ENCODE peak calls at places on chromosomes 5 and 9, in four cellular contexts. L is A673, S is tibial artery, I is Peyer's patch. H is an unnamed sample.

GRCh38 chr5:57416246-57416996 is 66.2 kb downstream of the ACTBL2 start:
- DNase-seq in L (peak; percentile 23), S (no peak), I (no peak), H (no peak)

GRCh38 chr5:134585966-134586365 is 46.7 kb downstream of the SAR1B start:
- DNase-seq in L (no peak), S (no peak), I (no peak), H (no peak)

GRCh38 chr5:150622157-150622556 is 18.3 kb upstream of the SYNPO start:
- DNase-seq in L (no peak), S (no peak), I (no peak), H (no peak)

GRCh38 chr5:91787718-91788117 is 404.6 kb upstream of the ARRDC3 start:
- DNase-seq in L (peak; percentile 6), S (no peak), I (no peak), H (no peak)

GRCh38 chr9:129223551-129224208 is 45.6 kb upstream of the IER5L start:
- DNase-seq in L (no peak), S (no peak), I (no peak), H (no peak)

GRCh38 chr9:103397868-103398600 is 402.9 kb downstream of the CYLC2 start:
- DNase-seq in L (peak; percentile 19), S (no peak), I (no peak), H (no peak)

GRCh38 chr5:156391139-156391538 is 64.2 kb downstream of the SGCD start:
- DNase-seq in L (no peak), S (no peak), I (no peak), H (no peak)

GRCh38 chr9:97852001-97852398 is 1.0 kb upstream of the FOXE1 start:
- DNase-seq in L (no peak), S (no peak), I (no peak), H (no peak)

GRCh38 chr5:170631471-170632195 is 127.8 kb downstream of the KCNIP1 start:
- DNase-seq in L (no peak), S (peak; percentile 71), I (no peak), H (no peak)

GRCh38 chr5:170634236-170634990 is 130.6 kb downstream of the KCNIP1 start:
- DNase-seq in L (no peak), S (peak; percentile 44), I (no peak), H (no peak)

GRCh38 chr5:170632985-170633234 is 129.1 kb downstream of the KCNIP1 start:
- DNase-seq in L (peak; percentile 73), S (peak; percentile 83), I (no peak), H (peak; percentile 43)

GRCh38 chr5:170632266-170632984 is 128.6 kb downstream of the KCNIP1 start:
- DNase-seq in L (no peak), S (peak; percentile 67), I (no peak), H (no peak)

DNA sequence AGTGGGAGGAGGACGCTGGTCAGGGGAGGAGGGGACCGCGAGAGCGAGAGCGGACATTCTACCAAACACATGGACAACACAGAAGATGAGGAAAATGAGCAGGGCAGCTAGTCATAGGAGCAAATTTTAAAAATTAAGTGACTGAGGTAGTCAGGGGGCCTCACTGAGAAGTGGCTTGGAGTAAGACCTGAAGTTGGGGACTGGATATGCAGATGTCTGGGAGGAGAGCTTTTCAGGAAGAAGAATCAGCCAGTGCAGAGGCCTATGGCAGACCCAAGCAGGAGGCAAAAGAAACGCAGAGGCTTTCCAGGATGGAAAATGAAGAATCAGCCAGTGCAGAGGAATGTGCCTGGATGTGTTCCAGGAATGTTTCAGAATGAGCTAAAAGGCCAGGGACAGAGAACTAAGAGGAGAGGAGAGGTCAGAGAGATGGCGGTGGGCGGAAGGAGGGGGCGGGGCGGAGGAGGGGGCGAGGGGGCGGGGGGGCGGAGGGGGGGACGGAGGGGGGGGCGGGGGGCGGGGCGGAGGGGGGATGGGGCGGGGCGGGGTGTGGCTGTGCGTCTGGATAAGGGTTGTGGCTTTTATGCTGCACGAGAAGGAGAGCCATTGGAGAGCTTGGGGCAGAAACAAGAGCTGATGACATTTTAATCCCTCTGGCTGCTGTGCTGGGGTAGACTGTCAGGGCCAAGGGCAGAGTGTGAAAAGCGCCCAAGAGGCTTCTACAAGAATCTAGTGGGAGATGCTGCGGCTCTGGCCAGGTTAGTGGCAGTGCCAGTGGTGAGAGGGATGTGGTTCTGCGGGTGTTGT is 129.6 kb downstream of the KCNIP1 start:
- DNase-seq in L (peak; percentile 67), S (peak; percentile 77), I (no peak), H (no peak)
- TF ChIP-seq CTCF in L (peak; percentile 23), S (no peak), I (no peak), H (peak; percentile 64)

DNA sequence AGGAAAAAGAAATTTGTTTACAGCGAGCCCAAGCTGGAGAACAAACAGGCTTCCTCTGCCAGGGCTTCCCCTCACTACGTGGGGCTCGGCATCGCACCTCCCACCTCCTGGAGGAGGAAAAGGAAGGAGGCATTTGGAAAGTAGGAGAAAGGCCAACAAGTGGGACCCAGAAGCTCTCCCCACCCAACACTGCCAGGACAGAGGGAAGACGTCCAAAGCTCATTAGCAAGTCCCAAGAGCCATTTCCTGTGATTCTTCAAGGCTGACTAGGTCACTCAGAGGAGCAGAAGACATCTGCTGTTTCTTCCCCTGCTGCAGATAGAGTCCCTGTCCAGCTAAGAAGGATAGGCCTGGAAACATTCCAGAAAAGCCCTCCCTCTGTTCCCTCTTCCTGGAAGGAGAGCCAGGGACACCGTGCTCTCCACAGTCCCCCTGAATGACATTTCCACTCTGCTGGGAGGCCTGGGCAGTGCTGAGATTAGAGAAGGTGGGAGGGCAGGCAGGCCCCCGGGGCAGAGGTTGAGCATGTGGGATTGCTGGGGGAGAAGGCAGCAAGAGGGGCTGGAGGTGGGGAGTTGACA is 57.0 kb upstream of the NEURL1B start:
- DNase-seq in L (no peak), S (no peak), I (no peak), H (no peak)
- H3K27ac ChIP-seq in L (no peak overlapping the region), S (no peak overlapping the region), I (no peak overlapping the region), H (no peak overlapping the region)

GRCh38 chr9:35520404-35520790 is 30.5 kb downstream of the RUSC2 start:
- DNase-seq in L (no peak), S (no peak), I (no peak), H (no peak)

GRCh38 chr9:35522725-35523124 is 32.8 kb downstream of the RUSC2 start:
- DNase-seq in L (no peak), S (no peak), I (no peak), H (no peak)

GRCh38 chr9:35519697-35520403 is 29.9 kb downstream of the RUSC2 start:
- DNase-seq in L (no peak), S (no peak), I (no peak), H (no peak)

GRCh38 chr9:35521708-35522107 is 31.8 kb downstream of the RUSC2 start:
- DNase-seq in L (no peak), S (peak; percentile 87), I (no peak), H (no peak)

GRCh38 chr9:35522189-35522588 is 32.3 kb downstream of the RUSC2 start:
- DNase-seq in L (no peak), S (no peak), I (no peak), H (no peak)
- TF ChIP-seq CTCF in L (peak; percentile 30), S (no peak), I (no peak), H (no peak)

GRCh38 chr9:127556871-127557270 is 55.2 kb upstream of the STXBP1 start:
- DNase-seq in L (no peak), S (no peak), I (no peak), H (no peak)

GRCh38 chr9:127558581-127559246 is 53.4 kb upstream of the STXBP1 start:
- DNase-seq in L (no peak), S (no peak), I (no peak), H (no peak)

GRCh38 chr9:127557466-127557869 is 54.6 kb upstream of the STXBP1 start:
- DNase-seq in L (peak; percentile 70), S (no peak), I (no peak), H (peak; percentile 21)

GRCh38 chr9:127557998-127558546 is 54.0 kb upstream of the STXBP1 start:
- DNase-seq in L (no peak), S (no peak), I (no peak), H (no peak)

GRCh38 chr9:127559247-127559680 is 52.8 kb upstream of the STXBP1 start:
- DNase-seq in L (no peak), S (no peak), I (no peak), H (no peak)
- H3K27ac ChIP-seq in L (no peak overlapping the region), S (peak overlapping the region; percentile 67), I (no peak overlapping the region), H (no peak overlapping the region)

GRCh38 chr5:100691085-100691484 is 155.9 kb downstream of the FAM174A start:
- DNase-seq in L (no peak), S (no peak), I (no peak), H (no peak)

GRCh38 chr5:100691545-100691944 is 156.4 kb downstream of the FAM174A start:
- DNase-seq in L (no peak), S (no peak), I (no peak), H (no peak)

GRCh38 chr5:100690036-100690560 is 154.9 kb downstream of the FAM174A start:
- DNase-seq in L (no peak), S (no peak), I (no peak), H (no peak)

GRCh38 chr5:100694100-100694499 is 158.9 kb downstream of the FAM174A start:
- DNase-seq in L (no peak), S (no peak), I (no peak), H (no peak)

DNA sequence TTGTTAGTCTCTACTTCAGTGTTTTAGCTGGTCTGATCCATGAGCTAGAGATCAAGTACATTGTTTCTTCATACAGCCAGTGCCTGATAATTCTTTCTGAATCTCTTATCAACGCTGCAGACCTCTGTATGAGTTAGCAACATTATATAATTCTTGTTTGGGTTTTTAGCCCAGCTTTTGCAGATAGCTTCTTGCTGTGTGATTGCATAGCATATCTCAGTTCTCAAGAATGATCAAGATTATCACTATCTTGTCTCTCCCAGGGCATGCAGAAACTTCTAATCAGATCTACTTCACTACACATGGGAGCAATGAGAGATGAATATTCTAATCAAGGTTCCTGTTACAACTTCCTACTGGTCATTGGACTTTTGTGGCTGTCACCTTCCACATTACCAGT is 158.3 kb downstream of the FAM174A start:
- DNase-seq in L (no peak), S (no peak), I (no peak), H (no peak)
- TF ChIP-seq CTCF in L (no peak), S (no peak), I (no peak), H (no peak)

GRCh38 chr9:33924978-33925797 is 108.2 kb downstream of the UBE2R2 start:
- DNase-seq in L (peak; percentile 68), S (no peak), I (no peak), H (no peak)
- H3K27ac ChIP-seq in L (no peak overlapping the region), S (no peak overlapping the region), I (no peak overlapping the region), H (no peak overlapping the region)

DNA sequence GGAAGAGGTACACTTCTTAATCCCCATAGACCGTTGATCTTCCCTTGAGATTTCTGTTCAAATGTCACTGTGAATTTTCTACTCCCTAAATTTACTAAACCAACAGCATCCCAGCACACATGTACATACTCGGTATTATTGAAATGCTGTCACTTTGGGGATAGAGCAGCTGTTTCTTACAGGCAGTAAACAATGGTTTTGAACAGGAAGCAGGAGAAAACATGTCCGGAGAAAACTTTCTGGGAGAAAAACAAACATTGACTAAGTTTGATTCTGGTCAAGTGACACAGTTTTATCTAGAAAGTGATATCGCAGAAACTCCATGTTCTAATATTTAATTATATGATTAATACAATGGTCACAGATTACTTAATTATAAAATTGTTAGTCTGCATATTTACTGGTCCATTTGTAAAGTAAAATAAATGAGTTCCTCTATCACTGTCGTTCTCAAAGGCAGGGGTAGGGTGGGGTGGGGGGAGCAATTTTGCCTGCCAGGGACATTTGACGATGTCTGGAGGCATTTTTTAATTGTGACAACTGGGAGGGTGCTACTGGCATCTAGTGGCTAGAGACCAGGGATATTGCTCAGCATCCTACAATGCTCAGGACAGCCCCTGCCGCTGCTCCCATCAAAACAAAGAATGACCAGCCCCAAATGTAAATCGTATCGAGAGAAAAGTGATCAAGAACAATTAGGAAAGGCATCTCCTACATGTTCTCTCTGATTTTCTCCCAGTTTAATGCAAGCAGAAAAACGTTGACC is 12.2 kb downstream of the TAS2R1 start:
- DNase-seq in L (no peak), S (no peak), I (no peak), H (no peak)
- TF ChIP-seq CTCF in L (no peak), S (no peak), I (no peak), H (no peak)

H was measured in CD4-positive, alpha-beta T cell.